ENCODE peak calls at places on chromosome X, in four cellular contexts. H is WTC11, T is K562, U is HepG2. D is an unnamed sample.

GRCh38 chrX:117743469-117744251 is 372.9 kb downstream of the KLHL13 start:
- DNase-seq in H (no peak), T (no peak), U (peak; percentile 1), D (peak; percentile 28)

GRCh38 chrX:40146471-40147398 is 49.0 kb upstream of the BCOR start:
- DNase-seq in H (peak; percentile 42), T (no peak), U (no peak), D (no peak)

GRCh38 chrX:112067601-112068000 is 15.0 kb downstream of the TRPC5 start:
- DNase-seq in H (no peak), T (no peak), U (no peak), D (no peak)

GRCh38 chrX:13091111-13091765 is 46.8 kb upstream of the FAM9C start:
- DNase-seq in H (no peak), T (no peak), U (no peak), D (no peak)

GRCh38 chrX:97200454-97200853 is 316.7 kb downstream of the RPA4 start:
- DNase-seq in H (peak; percentile 36), T (no peak), U (no peak), D (no peak)

GRCh38 chrX:31423575-31424284 is 351.9 kb upstream of the FTHL17 start:
- DNase-seq in H (peak; percentile 23), T (peak; percentile 11), U (peak; percentile 15), D (peak; percentile 50)

GRCh38 chrX:24561121-24561520 is 86.0 kb downstream of the PCYT1B start:
- DNase-seq in H (no peak), T (peak; percentile 25), U (no peak), D (peak; percentile 38)

GRCh38 chrX:10482708-10483107 is 137.7 kb downstream of the MID1 start:
- DNase-seq in H (no peak), T (no peak), U (no peak), D (no peak)

GRCh38 chrX:122552291-122552800 is 631.7 kb upstream of the GRIA3 start:
- DNase-seq in H (no peak), T (no peak), U (no peak), D (no peak)

GRCh38 chrX:72038016-72038415 is 93.7 kb downstream of the RTL5 start:
- DNase-seq in H (no peak), T (no peak), U (no peak), D (no peak)

GRCh38 chrX:148067285-148067684 is 86.1 kb downstream of the FMR1NB start:
- DNase-seq in H (no peak), T (no peak), U (no peak), D (no peak)

GRCh38 chrX:148070504-148070877 is 89.4 kb downstream of the FMR1NB start:
- DNase-seq in H (no peak), T (no peak), U (no peak), D (no peak)

GRCh38 chrX:148069759-148070503 is 88.8 kb downstream of the FMR1NB start:
- DNase-seq in H (no peak), T (no peak), U (no peak), D (no peak)
- TF ChIP-seq ELF4 in H (no peak), T (no peak), U (no peak), D (no peak)

GRCh38 chrX:53694642-53695041 is 8.1 kb upstream of the HUWE1 start:
- DNase-seq in H (no peak), T (no peak), U (no peak), D (no peak)

DNA sequence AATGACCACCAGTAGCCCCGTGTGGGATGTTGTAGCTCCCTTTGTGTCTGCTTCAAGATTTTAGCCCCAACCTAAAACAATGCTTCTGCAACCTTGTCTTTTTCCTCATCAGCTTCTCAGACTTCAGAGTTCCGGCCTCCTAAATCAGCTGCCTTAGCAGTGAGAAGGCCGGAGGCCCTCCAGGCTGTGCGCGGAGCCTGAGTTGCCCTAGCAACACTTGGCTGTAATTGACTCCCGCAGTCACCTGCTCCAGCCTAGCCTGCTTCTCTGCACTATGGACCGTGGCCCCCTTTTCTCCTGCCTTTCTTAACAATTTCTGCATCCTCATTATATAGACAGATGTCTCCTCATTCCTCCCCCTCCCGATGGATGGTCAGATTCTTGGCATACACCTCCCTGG is 9.4 kb upstream of the HUWE1 start:
- DNase-seq in H (no peak), T (no peak), U (no peak), D (peak; percentile 20)
- TF ChIP-seq ELF4 in H (no peak), T (no peak), U (no peak), D (no peak)

DNA sequence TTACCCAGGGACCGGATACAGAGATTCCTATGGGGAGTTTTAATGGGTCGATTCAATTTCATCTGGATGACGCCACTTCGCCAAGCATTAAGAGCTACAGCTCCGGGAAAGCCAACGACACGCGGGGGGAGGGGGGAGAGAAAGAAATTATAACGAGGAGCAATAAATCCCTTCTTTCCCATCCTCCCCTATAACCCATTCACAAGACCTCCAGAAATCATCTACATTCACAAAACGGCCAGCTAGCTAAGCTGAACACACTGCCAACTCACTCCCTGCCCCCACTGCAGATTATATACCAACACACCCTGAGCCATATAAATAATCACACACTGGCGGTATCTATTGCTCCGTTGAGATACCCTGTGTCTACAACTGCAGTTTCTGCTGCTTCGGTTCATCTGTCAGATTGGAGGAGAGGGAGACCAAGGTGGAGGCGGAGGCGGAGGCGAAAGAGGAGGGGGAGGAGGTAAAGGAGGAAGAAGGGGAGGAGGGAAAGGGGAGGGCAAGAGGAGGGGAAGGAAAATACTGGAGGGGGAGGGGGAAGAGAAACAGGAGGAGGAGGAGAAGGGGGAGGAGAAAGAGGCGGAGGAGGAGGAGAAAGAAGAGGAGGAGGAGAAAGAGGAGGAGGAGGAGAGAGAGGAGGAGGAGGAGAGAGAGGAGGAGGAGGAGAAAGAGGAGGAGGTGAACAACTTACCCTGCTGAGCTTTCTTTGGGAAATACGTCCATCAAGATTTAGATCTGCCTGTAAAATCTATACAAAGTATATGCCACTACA is 113.9 kb upstream of the VAMP7 start:
- DNase-seq in H (peak; percentile 42), T (peak; percentile 49), U (no peak), D (peak; percentile 60)
- TF ChIP-seq ELF4 in H (no peak), T (no peak), U (no peak), D (no peak)

GRCh38 chrX:29043751-29044150 is 456.5 kb downstream of the IL1RAPL1 start:
- DNase-seq in H (no peak), T (no peak), U (no peak), D (no peak)

GRCh38 chrX:29042341-29042740 is 455.1 kb downstream of the IL1RAPL1 start:
- DNase-seq in H (no peak), T (no peak), U (no peak), D (no peak)

GRCh38 chrX:29039501-29039900 is 452.3 kb downstream of the IL1RAPL1 start:
- DNase-seq in H (no peak), T (no peak), U (no peak), D (no peak)

GRCh38 chrX:29040160-29040559 is 452.9 kb downstream of the IL1RAPL1 start:
- DNase-seq in H (no peak), T (no peak), U (no peak), D (no peak)

DNA sequence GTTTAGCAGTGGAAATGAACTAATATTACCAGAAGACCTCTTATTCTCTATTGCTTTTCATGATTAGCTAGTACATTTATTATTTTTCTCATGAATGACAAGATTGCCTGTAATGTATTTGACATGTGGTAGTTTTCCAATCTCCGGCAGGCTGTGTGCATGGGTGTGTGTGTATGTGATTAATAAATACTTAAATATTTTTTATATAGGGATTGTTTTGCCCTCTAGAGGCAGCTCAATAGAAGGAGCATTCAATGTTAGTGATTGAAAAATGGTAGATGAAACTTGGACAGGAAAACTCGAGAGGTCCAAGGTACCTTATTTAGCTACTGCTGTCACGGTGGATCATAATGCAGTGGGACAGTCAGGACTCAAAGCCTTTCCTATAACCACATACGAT is 457.6 kb downstream of the IL1RAPL1 start:
- DNase-seq in H (no peak), T (no peak), U (no peak), D (no peak)
- TF ChIP-seq ELF4 in H (no peak), T (no peak), U (no peak), D (no peak)

GRCh38 chrX:46244451-46244850 is 300.8 kb downstream of the ZNF674 start:
- DNase-seq in H (no peak), T (no peak), U (no peak), D (no peak)
- TF ChIP-seq ELF4 in H (no peak), T (no peak), U (no peak), D (no peak)

GRCh38 chrX:136691028-136691809 is 43.3 kb downstream of the CD40LG start:
- DNase-seq in H (no peak), T (no peak), U (no peak), D (no peak)
- TF ChIP-seq ELF4 in H (no peak), T (no peak), U (no peak), D (no peak)

GRCh38 chrX:103669745-103670144 is 16.8 kb downstream of the MORF4L2 start:
- DNase-seq in H (no peak), T (no peak), U (no peak), D (no peak)

GRCh38 chrX:103666202-103667107 is 20.0 kb downstream of the MORF4L2 start:
- DNase-seq in H (no peak), T (no peak), U (no peak), D (no peak)

GRCh38 chrX:103663921-103664320 is 22.6 kb downstream of the MORF4L2 start:
- DNase-seq in H (no peak), T (no peak), U (no peak), D (no peak)

GRCh38 chrX:103658681-103659433 is 27.6 kb downstream of the MORF4L2 start:
- DNase-seq in H (no peak), T (no peak), U (peak; percentile 13), D (no peak)

GRCh38 chrX:103664363-103664762 is 22.1 kb downstream of the MORF4L2 start:
- DNase-seq in H (peak; percentile 42), T (no peak), U (no peak), D (no peak)
- TF ChIP-seq ELF4 in H (no peak), T (no peak), U (no peak), D (no peak)

DNA sequence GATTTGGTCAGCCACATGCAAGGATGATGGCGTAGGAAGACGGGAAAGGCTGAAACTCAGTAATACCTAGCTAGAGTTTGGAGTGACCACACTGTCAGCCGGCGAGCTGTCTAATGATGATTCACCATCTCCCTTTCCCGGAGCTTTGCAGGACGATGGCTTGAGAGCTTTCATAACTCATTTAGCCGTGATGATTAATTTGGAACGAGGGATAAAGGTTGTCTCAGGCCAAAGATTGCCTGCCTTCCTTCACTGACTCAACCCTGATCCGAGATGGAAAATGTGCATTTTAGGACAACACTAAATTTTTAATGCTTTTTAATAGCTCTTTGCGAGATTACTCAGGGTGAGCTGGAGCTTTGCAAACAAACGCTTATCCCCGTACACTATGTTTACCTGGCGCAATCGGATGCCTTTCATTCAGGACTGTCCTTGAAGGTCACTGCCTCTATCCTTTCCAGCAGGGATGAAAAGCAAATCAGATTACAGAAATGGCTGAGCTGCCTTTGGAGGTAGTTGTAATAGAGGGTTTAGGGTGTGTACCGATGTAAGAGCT is 288.6 kb downstream of the ASMT start:
- DNase-seq in H (no peak), T (no peak), U (peak; percentile 70), D (no peak)
- TF ChIP-seq ELF4 in H (no peak), T (no peak), U (no peak), D (no peak)

DNA sequence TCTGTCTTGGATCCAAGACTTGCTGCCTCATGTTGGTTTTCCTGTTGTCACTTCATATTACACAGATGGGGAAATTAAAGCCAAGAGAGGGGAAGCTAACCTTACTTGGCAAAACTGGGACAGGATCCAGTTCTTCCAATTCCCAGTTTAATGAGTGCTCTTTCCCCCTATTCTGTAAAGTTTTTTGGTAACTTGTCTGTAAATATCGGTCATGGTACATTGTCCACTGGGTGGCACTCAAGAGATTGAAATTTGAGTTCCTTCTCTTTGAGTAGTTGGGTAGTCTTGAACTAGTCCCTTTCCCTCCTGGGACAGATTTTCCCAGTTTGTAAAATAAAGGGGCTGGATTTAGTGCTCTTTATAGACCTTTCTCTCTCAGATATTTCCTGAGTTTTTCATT is 12.4 kb upstream of the EOLA2 start:
- DNase-seq in H (no peak), T (peak; percentile 14), U (peak; percentile 16), D (peak; percentile 51)
- TF ChIP-seq ELF4 in H (no peak), T (no peak), U (no peak), D (no peak)